ENCODE peak calls at places on chromosomes 4 and X, in four cellular contexts. X, F, P and K are unnamed samples.
A peak's percentile ranks its signal among the peaks of the same experiment; 100 is the strongest.

GRCh38 chrX:34918091-34918736 is 24.4 kb upstream of the FAM47B start:
- DNase-seq in P (no peak), X (no peak), F (no peak), K (no peak)

GRCh38 chrX:49978191-49978590 is 55.8 kb downstream of the CLCN5 start:
- DNase-seq in F (no peak), P (no peak), X (no peak), K (no peak)

GRCh38 chr4:82898322-82899243 is 2.0 kb upstream of the THAP9 start:
- DNase-seq in P (no peak), F (no peak), X (peak; percentile 50), K (no peak)

GRCh38 chr4:118351851-118352827 is 664 bp downstream of the PRSS12 start:
- DNase-seq in X (no peak), P (no peak), F (no peak), K (no peak)

GRCh38 chr4:140004580-140005314 is 149.2 kb downstream of the MAML3 start:
- DNase-seq in P (no peak), F (peak; percentile 72), X (no peak), K (no peak)

GRCh38 chrX:45324941-45325340 is 124.3 kb upstream of the DIPK2B start:
- DNase-seq in F (no peak), P (no peak), X (no peak), K (no peak)

GRCh38 chrX:66030505-66031317 is 9.2 kb downstream of the VSIG4 start:
- DNase-seq in P (no peak), F (no peak), X (peak; percentile 34), K (peak; percentile 49)

GRCh38 chrX:8731579-8732395 is at the start of gene ANOS1:
- DNase-seq in X (no peak), P (no peak), F (peak; percentile 27), K (peak; percentile 68)

GRCh38 chr4:185363251-185363650 is 32.5 kb downstream of the LRP2BP start:
- DNase-seq in F (no peak), X (no peak), P (no peak), K (no peak)

GRCh38 chrX:44080083-44080482 is 106.9 kb upstream of the NDP start:
- DNase-seq in X (no peak), P (no peak), F (no peak), K (no peak)

GRCh38 chr4:98341309-98341708 is 80.1 kb downstream of the RAP1GDS1 start:
- DNase-seq in X (no peak), F (no peak), P (no peak), K (no peak)